ENCODE peak calls at places on chromosomes 3 and 15, in eight cellular contexts. K is CD4-positive, alpha-beta memory T cell; S is ovary; V is heart left ventricle; P is DND-41; D is aorta; X is CD8-positive, alpha-beta memory T cell; R is colonic mucosa. G is an unnamed sample. For H3K4me1, the result is how much of the 10 kb centered on the place peaks cover.

GRCh38 chr15:39338251-39338650 is 242.6 kb upstream of the THBS1 start:
- DNase-seq in K (no peak), S (no peak), V (no peak), P (no peak), D (no peak), X (no peak), R (no peak), G (no peak)

GRCh38 chr15:51401065-51401780 is 59.8 kb downstream of the GLDN start:
- DNase-seq in K (no peak), S (no peak), V (no peak), P (no peak), D (no peak), X (no peak), R (peak), G (no peak)

GRCh38 chr15:92707880-92708551 is 52.4 kb upstream of the FAM174B start:
- DNase-seq in K (no peak), S (no peak), V (no peak), P (no peak), D (no peak), X (no peak), R (no peak), G (no peak)

GRCh38 chr3:50242778-50243551 is 7.0 kb downstream of the GNAI2 start:
- DNase-seq in K (peak), S (no peak), V (peak), P (no peak), D (peak), X (no peak), R (peak), G (peak)

GRCh38 chr3:161333696-161334095 is 37.6 kb downstream of the SPTSSB start:
- DNase-seq in K (no peak), S (no peak), V (no peak), P (no peak), D (no peak), X (no peak), R (no peak), G (no peak)

GRCh38 chr3:136772709-136773108 is 20.5 kb upstream of the STAG1 start:
- DNase-seq in K (no peak), S (no peak), V (no peak), P (no peak), D (no peak), X (no peak), R (no peak), G (no peak)

GRCh38 chr15:60780147-60780546 is 301.2 kb upstream of the ICE2 start:
- DNase-seq in K (no peak), S (no peak), V (no peak), P (no peak), D (no peak), X (no peak), R (no peak), G (no peak)

GRCh38 chr3:169980055-169980454 is 13.4 kb downstream of the SEC62 start:
- DNase-seq in K (no peak), S (no peak), V (no peak), P (no peak), D (no peak), X (no peak), R (no peak), G (no peak)

GRCh38 chr3:188197388-188197847 is 43.5 kb downstream of the LPP start:
- DNase-seq in K (no peak), S (no peak), V (peak), P (no peak), D (no peak), X (no peak), R (no peak), G (peak)

GRCh38 chr15:74396445-74397238 is 29.2 kb upstream of the CYP11A1 start:
- DNase-seq in K (no peak), S (no peak), V (no peak), P (peak), D (no peak), X (peak), R (no peak), G (no peak)

GRCh38 chr15:78146437-78147154 is 2.6 kb upstream of the IDH3A start:
- DNase-seq in K (no peak), S (no peak), V (no peak), P (no peak), D (no peak), X (no peak), R (no peak), G (no peak)

GRCh38 chr3:42120866-42121265 is 29.7 kb downstream of the TRAK1 start:
- DNase-seq in K (no peak), S (no peak), V (no peak), P (no peak), D (no peak), X (no peak), R (no peak), G (no peak)

GRCh38 chr3:52121459-52121795 is 32.8 kb downstream of the POC1A start:
- DNase-seq in K (no peak), S (no peak), V (peak), P (no peak), D (peak), X (no peak), R (no peak), G (peak)

GRCh38 chr3:127032296-127032990 is 49.5 kb downstream of the PLXNA1 start:
- DNase-seq in K (no peak), S (no peak), V (peak), P (no peak), D (no peak), X (no peak), R (no peak), G (no peak)

GRCh38 chr15:67571643-67572415 is 29.3 kb downstream of the MAP2K5 start:
- DNase-seq in K (no peak), S (no peak), V (no peak), P (no peak), D (no peak), X (no peak), R (peak), G (no peak)

GRCh38 chr3:149726716-149727407 is 25.4 kb downstream of the COMMD2 start:
- DNase-seq in K (no peak), S (no peak), V (no peak), P (no peak), D (no peak), X (no peak), R (no peak), G (no peak)

DNA sequence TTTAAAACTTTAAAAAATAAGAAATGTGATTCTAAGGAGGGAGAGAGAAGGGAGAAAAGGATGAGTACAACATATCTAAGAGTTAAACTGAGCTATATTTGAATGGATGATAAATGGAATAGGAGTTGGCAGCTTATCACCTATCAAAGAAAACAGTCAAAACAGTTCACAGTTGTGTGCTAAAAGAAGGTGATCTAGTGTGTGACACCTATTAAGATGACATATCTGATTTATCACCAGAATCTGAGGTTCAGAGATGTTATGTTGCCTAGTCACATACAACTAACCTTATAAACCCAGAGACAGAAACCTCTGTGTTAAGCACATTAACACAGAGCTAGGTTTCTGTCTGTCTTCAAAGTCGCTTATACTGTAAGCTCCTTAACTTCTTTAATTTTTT is 3.0 kb downstream of the ATP13A3 start:
- DNase-seq in K (no peak), S (no peak), V (no peak), P (no peak), D (no peak), X (no peak), R (no peak), G (no peak)
- H3K4me1 ChIP-seq in K (under half), S (under half), V (half or more), P (half or more), D (under half), X (under half), R (under half), G (half or more)

DNA sequence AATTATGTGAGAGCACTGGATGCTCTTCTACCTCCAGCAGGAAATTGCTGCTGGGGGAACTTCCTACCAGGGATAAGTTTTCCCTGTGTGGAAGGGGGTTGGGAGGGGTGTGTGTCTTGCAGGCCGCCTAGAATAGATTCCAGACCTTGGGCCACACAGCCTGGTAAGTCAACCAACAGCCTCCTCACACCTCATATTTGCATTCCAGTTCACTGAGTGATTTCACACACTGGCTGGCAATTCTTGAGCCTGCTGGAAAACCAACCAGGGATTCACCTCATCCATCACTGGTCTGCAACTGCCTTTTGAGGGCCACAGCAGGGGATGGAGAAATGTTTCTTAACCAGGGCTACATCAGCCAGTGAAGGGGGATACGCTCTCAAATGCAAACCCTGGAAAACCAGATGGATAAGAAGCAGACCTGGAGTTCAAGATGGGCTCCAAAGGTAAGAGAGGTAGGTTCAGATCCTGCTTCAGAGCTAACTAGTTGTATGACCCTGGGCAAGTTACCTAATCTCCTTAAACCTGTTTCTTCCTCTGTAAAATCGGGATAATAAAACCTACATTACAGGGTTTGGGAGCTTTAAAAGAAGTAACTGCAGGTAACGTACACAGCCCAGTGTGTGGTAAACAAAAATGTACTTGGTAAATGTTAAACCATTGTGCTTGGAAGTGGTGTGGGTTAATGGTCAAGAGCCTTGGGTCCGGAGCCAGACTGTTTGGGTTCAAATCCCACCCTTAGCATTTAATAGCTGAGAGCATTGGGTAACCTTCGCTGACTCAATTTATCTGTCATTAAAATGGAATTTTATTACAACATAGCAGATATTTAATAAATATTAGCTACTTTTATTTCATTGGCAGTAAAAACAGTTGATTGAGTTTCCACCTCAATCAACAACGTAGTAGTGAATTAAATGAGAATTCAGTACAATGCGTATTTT is 1.8 kb downstream of the FSTL1 start:
- DNase-seq in K (no peak), S (no peak), V (peak), P (no peak), D (peak), X (no peak), R (no peak), G (peak)
- H3K4me3 ChIP-seq in K (no peak), S (peak), V (peak), P (no peak), D (peak), X (no peak), R (peak), G (peak)

DNA sequence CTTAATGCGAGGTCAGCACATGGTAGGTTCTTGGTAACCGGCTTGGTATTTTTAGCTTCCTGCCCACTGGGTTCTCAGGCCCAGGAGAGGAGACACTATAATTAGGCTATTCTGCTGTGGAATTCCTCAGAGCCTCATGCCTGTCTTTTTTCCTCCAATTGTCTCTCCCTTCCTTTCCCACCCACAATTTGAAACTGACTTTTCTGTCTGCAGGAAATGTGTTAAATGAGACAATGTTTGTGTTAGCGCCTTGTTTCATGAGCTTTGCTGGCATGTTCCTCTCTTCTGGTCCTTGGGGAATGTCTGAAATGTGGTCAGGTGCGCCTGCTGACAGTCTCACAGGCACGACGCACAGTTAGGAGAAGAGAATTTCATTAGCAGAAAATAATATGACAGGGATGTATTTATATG is 223.6 kb upstream of the CTNNB1 start:
- DNase-seq in K (no peak), S (no peak), V (peak), P (no peak), D (no peak), X (no peak), R (no peak), G (peak)
- H3K27ac ChIP-seq in K (no peak), S (no peak), V (peak), P (no peak), D (no peak), X (no peak), R (no peak), G (peak)

GRCh38 chr15:63793046-63793483 is 40.7 kb downstream of the HERC1 start:
- DNase-seq in K (no peak), S (no peak), V (no peak), P (no peak), D (no peak), X (no peak), R (no peak), G (no peak)
- H3K4me1 ChIP-seq in K (under half), S (under half), V (under half), P (under half), D (under half), X (under half), R (under half), G (half or more)

DNA sequence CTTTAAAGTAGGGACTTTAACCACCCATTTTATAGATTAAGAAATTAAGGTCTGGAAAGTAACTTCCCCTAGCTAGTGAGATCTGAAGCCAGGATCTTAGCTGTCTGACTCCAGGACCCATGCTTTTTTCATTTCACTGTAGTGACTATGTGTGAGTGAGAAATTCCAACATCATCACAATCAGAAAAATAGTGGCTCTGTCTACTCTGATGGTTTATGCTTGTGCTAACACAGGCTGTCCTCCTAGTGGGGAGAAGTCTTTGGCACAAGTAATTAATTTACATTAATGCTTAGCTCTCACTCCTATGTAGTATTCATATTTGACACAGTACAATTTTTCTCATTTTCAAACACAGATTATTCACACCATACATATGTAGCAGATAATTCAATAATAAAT is 143.4 kb downstream of the ANO10 start:
- DNase-seq in K (no peak), S (no peak), V (no peak), P (no peak), D (no peak), X (no peak), R (no peak), G (no peak)
- H3K4me3 ChIP-seq in K (peak), S (no peak), V (no peak), P (no peak), D (no peak), X (peak), R (no peak), G (no peak)

G was measured in heart right ventricle.